ENCODE peak calls at places on chromosomes 6 and 20, in six cellular contexts. F, L, N, A, Q and U are unnamed samples.
A peak's percentile ranks its signal among the peaks of the same experiment; 100 is the strongest.

GRCh38 chr6:132228894-132229293 is 172.4 kb downstream of the MOXD1 start:
- DNase-seq in Q (peak; percentile 79), L (no peak), N (no peak), A (no peak), F (no peak), U (no peak)

GRCh38 chr6:142014515-142014914 is 118.2 kb upstream of the GJE1 start:
- DNase-seq in A (no peak), N (no peak), Q (peak; percentile 95), L (no peak), F (no peak), U (peak; percentile 93)

GRCh38 chr20:58393299-58393698 is 4.3 kb downstream of the VAPB start:
- DNase-seq in L (no peak), Q (peak; percentile 54), F (no peak), A (no peak), N (no peak), U (peak; percentile 81)

GRCh38 chr20:18272451-18272850 is 15.9 kb upstream of the ZNF133 start:
- DNase-seq in L (no peak), F (peak; percentile 73), Q (no peak), A (peak; percentile 55), N (peak; percentile 40), U (peak; percentile 51)

GRCh38 chr6:72446427-72446826 is 175.4 kb upstream of the KCNQ5 start:
- DNase-seq in L (no peak), Q (peak; percentile 16), A (no peak), N (peak; percentile 4), F (no peak), U (peak; percentile 43)

GRCh38 chr6:142842423-142843261 is 102.3 kb downstream of the HIVEP2 start:
- DNase-seq in N (no peak), L (no peak), A (no peak), F (peak; percentile 59), Q (peak; percentile 83), U (peak; percentile 67)

GRCh38 chr6:155495011-155495768 is 39.6 kb upstream of the NOX3 start:
- DNase-seq in N (peak; percentile 74), F (peak; percentile 86), A (peak; percentile 8), Q (peak; percentile 75), L (peak; percentile 69), U (peak; percentile 78)

GRCh38 chr20:59015812-59016711 is 3.2 kb upstream of the TUBB1 start:
- DNase-seq in A (no peak), F (peak; percentile 97), L (no peak), Q (no peak), N (no peak), U (no peak)

GRCh38 chr6:134295953-134296553 is 21.9 kb downstream of the SGK1 start:
- DNase-seq in F (peak; percentile 54), L (no peak), N (peak; percentile 17), Q (peak; percentile 99), A (peak; percentile 91), U (peak; percentile 96)

GRCh38 chr20:37239026-37239451 is 22.6 kb downstream of the GHRH start:
- DNase-seq in A (no peak), N (no peak), L (no peak), Q (peak; percentile 69), F (no peak), U (no peak)

GRCh38 chr6:90456001-90456400 is 130.9 kb downstream of the MAP3K7 start:
- DNase-seq in F (no peak), A (no peak), N (no peak), Q (no peak), L (no peak), U (no peak)

GRCh38 chr6:149887343-149887742 is 10.6 kb downstream of the RAET1E start:
- DNase-seq in F (no peak), L (no peak), Q (peak; percentile 57), N (no peak), A (no peak), U (peak; percentile 93)

GRCh38 chr6:90083891-90084290 is 189.6 kb downstream of the GJA10 start:
- DNase-seq in Q (no peak), F (no peak), A (peak; percentile 64), N (no peak), L (no peak), U (no peak)

GRCh38 chr6:159126590-159126989 is 42.6 kb upstream of the FNDC1 start:
- DNase-seq in A (no peak), L (no peak), Q (no peak), N (no peak), F (no peak), U (peak; percentile 24)

GRCh38 chr6:120608826-120609225 is 725.5 kb downstream of the TBC1D32 start:
- DNase-seq in N (no peak), L (no peak), F (peak; percentile 8), A (no peak), Q (peak; percentile 56), U (peak; percentile 9)

GRCh38 chr6:116651916-116652315 is 16.6 kb downstream of the ZUP1 start:
- DNase-seq in N (no peak), L (no peak), F (no peak), Q (no peak), A (no peak), U (no peak)

GRCh38 chr6:165999279-165999678 is 168.4 kb downstream of the TBXT start:
- DNase-seq in Q (no peak), N (no peak), F (no peak), L (no peak), A (no peak), U (no peak)

GRCh38 chr6:50087231-50087954 is 37.7 kb upstream of the DEFB112 start:
- DNase-seq in N (peak; percentile 36), A (no peak), Q (peak; percentile 73), F (peak; percentile 5), L (no peak), U (peak; percentile 75)

GRCh38 chr6:41474213-41474933 is 71.8 kb upstream of the FOXP4 start:
- DNase-seq in A (no peak), N (no peak), Q (no peak), F (no peak), L (no peak), U (no peak)

GRCh38 chr20:58723628-58723984 is 31.0 kb downstream of the NPEPL1 start:
- DNase-seq in L (no peak), Q (no peak), F (no peak), A (no peak), N (no peak), U (no peak)

GRCh38 chr20:19015326-19015725 is 197.1 kb upstream of the SLC24A3 start:
- DNase-seq in L (no peak), F (no peak), N (no peak), Q (no peak), A (no peak), U (no peak)

GRCh38 chr6:38045701-38046305 is 226.3 kb downstream of the ZFAND3 start:
- DNase-seq in Q (no peak), A (no peak), F (peak; percentile 94), N (no peak), L (no peak), U (no peak)

GRCh38 chr6:17393335-17394191 is at the start of gene CAP2:
- DNase-seq in L (peak; percentile 86), A (no peak), N (peak; percentile 88), Q (peak; percentile 80), F (peak; percentile 65), U (peak; percentile 73)

GRCh38 chr6:35794536-35795452 is 2.3 kb downstream of the CLPS start:
- DNase-seq in F (no peak), L (no peak), A (no peak), Q (no peak), N (no peak), U (no peak)

DNA sequence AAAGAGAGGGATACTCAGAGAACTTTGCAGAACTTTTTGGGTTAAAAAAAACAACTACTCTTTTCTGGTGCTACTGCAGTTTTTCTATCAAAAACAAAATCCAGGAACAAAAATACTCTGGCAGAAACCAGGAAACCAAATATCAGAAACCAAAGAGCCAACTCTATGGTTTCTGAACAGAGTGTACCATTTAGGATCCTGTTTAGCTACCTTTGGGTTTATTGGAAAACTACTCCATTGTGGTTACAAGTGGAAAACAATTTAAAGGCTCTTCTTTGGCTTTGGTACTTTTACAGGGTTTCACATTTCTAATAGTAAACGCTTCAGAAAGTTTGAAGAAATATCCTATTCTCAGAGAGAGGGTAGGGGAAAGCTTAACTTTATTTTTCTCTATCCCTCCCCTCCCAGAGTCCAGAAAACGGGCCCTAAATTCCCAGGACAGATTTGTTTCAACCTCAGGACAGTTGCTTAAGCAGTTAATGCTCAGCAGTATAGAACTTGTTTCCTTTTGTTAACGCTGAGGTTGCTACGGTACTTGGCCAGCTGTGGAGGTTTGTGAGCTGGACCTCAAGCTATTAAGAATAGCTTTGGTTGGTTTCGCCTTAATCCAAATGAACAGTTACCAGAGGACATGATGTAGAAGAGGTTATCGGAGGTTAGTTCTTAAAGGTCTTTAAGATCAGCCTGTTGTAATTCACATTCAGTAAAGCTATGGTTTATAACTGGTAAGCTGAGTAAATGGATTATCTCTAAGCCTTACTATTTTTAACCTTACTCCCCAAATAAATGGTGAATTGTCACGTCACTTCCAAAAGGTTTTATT is 47.9 kb downstream of the FOXO3 start:
- DNase-seq in L (no peak), N (no peak), F (no peak), A (no peak), Q (peak; percentile 66), U (no peak)
- H4K20me1 ChIP-seq in L (no peaks in the 10 kb centered on the region), N (no peaks in the 10 kb centered on the region), F (peaks cover 41% of the 10 kb centered on the region), A (no peaks in the 10 kb centered on the region), Q (no peaks in the 10 kb centered on the region), U (peaks cover 47% of the 10 kb centered on the region)

GRCh38 chr6:167699141-167700036 is 127.3 kb upstream of the AFDN start:
- DNase-seq in N (no peak), Q (peak; percentile 29), L (no peak), F (no peak), A (no peak), U (peak; percentile 31)
- H3K27ac ChIP-seq in N (no peak overlapping the region), Q (no peak overlapping the region), L (no peak overlapping the region), F (no peak overlapping the region), A (no peak overlapping the region), U (no peak overlapping the region)

DNA sequence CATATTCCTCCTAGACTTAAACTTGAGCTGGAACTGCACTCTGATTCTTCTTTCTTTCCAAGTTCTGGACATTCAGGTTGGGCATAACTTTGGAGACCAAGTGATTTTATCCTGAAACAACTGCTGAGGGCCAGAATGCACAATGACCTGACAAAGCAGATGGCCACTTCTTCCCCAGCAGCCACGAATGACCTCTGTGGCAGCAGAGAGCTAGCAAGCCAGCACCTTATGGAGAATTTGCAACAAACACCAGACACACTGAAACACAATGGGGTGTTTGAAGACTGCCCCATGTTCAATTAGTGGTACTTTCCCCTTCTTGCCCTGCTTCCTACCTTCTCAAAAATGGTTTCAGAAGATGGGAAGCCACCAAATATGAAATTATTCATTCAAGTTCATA is 4.2 kb upstream of the TENT5A start:
- DNase-seq in N (no peak), Q (no peak), L (no peak), F (no peak), A (no peak), U (no peak)
- H4K20me1 ChIP-seq in N (no peaks in the 10 kb centered on the region), Q (no peaks in the 10 kb centered on the region), L (no peaks in the 10 kb centered on the region), F (no peaks in the 10 kb centered on the region), A (no peaks in the 10 kb centered on the region), U (no peaks in the 10 kb centered on the region)

DNA sequence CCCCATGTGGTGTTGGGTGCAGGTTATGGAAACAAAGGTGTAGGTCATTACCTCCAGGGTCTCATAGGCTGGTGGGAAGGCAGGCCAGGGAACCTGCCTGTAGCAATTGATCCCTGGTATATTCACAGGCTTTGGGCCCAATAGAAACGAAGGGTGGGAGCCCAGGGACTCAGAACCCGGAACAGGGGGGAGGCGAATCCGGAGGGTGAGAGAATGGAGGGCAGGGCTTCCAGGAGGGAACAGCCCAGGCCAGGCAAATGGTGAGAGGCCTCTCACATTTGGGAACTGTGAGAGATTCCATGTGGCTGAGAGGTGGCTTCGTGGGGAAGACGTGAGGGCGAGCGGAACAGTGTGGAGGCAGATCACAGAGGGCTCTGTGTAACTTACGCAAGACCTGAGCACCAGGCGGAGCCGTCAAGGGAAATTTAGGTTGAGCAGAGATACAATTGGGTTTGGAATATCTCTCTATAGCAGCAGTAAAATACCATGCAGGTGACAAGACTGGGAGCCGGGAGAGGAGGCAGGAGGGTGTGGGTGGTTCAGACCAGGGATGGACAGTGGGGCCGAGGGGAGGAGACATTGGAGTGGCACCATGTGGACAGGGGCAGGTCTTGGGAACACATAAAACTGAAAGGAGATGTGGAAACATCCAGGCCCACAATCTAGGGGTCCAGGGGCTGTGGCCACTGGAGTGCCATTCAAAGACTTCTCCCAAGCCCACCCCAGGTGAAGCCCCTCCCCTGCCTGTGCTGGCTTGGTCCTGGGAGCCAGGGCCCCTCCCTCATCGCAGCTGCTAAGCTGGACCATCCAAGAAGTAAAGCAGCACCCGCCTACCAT is 267.2 kb downstream of the ERMARD start:
- DNase-seq in Q (no peak), N (no peak), A (no peak), F (no peak), L (peak; percentile 8), U (no peak)
- H3K27ac ChIP-seq in Q (no peak overlapping the region), N (no peak overlapping the region), A (no peak overlapping the region), F (no peak overlapping the region), L (no peak overlapping the region), U (no peak overlapping the region)